ENCODE peak calls at places on chromosomes 16 and 17, in five cellular contexts. Y is activated effector memory CD4-positive, alpha-beta T cell treated with anti-CD3 and anti-CD28 coated beads, Interleukin-2, amount 50 U/mL, for 16 hours; L is activated CD4-positive, alpha-beta T cell treated with anti-CD3 and anti-CD28 coated beads, Interleukin-2, amount 50 U/mL, for 1 hour; C is activated T-cell treated with anti-CD3 and anti-CD28 coated beads, Interleukin-2, amount 50 U/mL, for 4 hours; V is GM04504. U is an unnamed sample.

GRCh38 chr17:63293310-63293709 is 152.8 kb downstream of the CYB561 start:
- DNase-seq in Y (no peak), L (no peak), C (no peak), V (peak), U (no peak)

GRCh38 chr17:59561042-59561441 is 4.4 kb upstream of the DHX40 start:
- DNase-seq in Y (no peak), L (no peak), C (no peak), V (no peak), U (no peak)

GRCh38 chr17:29116652-29117439 is 63.4 kb downstream of the MYO18A start:
- DNase-seq in Y (peak), L (peak), C (peak), V (no peak), U (peak)

GRCh38 chr17:29905086-29905878 is 24.7 kb downstream of the SSH2 start:
- DNase-seq in Y (no peak), L (no peak), C (no peak), V (no peak), U (no peak)

GRCh38 chr16:86296263-86296662 is 214.1 kb upstream of the FOXF1 start:
- DNase-seq in Y (no peak), L (no peak), C (no peak), V (no peak), U (no peak)

GRCh38 chr16:19086322-19087199 is 19.1 kb downstream of the COQ7 start:
- DNase-seq in Y (peak), L (peak), C (peak), V (peak), U (peak)

GRCh38 chr16:77723108-77723514 is 797 bp downstream of the NUDT7 start:
- DNase-seq in Y (no peak), L (no peak), C (no peak), V (no peak), U (peak)

GRCh38 chr16:57601801-57602478 is 26.5 kb upstream of the ADGRG1 start:
- DNase-seq in Y (peak), L (peak), C (no peak), V (no peak), U (peak)

GRCh38 chr17:73255671-73256181 is 6.0 kb downstream of the CPSF4L start:
- DNase-seq in Y (peak), L (peak), C (peak), V (peak), U (peak)

GRCh38 chr17:78995761-78996451 is 13.7 kb downstream of the CANT1 start:
- DNase-seq in Y (no peak), L (no peak), C (no peak), V (no peak), U (no peak)

GRCh38 chr16:23611936-23612335 is 15.8 kb upstream of the NDUFAB1 start:
- DNase-seq in Y (no peak), L (no peak), C (no peak), V (no peak), U (no peak)

GRCh38 chr17:929547-929946 is 50.0 kb downstream of the NXN start:
- DNase-seq in Y (no peak), L (no peak), C (no peak), V (no peak), U (no peak)

GRCh38 chr17:74972107-74972972 is at the start of gene HID1:
- DNase-seq in Y (peak), L (peak), C (peak), V (no peak), U (peak)

GRCh38 chr16:81945665-81946064 is 65.6 kb downstream of the SDR42E1 start:
- DNase-seq in Y (no peak), L (no peak), C (no peak), V (peak), U (no peak)

GRCh38 chr17:17575360-17576251 is 15.9 kb downstream of the PEMT start:
- DNase-seq in Y (no peak), L (no peak), C (no peak), V (no peak), U (no peak)

GRCh38 chr16:229731-230281 is 557 bp upstream of the LUC7L start:
- DNase-seq in Y (no peak), L (no peak), C (no peak), V (no peak), U (no peak)

GRCh38 chr16:25198021-25198420 is 18.7 kb upstream of the AQP8 start:
- DNase-seq in Y (no peak), L (no peak), C (no peak), V (no peak), U (no peak)

GRCh38 chr16:89370081-89370511 is 120.3 kb downstream of the ANKRD11 start:
- DNase-seq in Y (no peak), L (no peak), C (no peak), V (peak), U (no peak)

GRCh38 chr17:82789051-82789592 is 37.3 kb downstream of the TBCD start:
- DNase-seq in Y (no peak), L (no peak), C (no peak), V (no peak), U (no peak)

GRCh38 chr16:86405319-86405718 is 105.0 kb upstream of the FOXF1 start:
- DNase-seq in Y (no peak), L (no peak), C (no peak), V (no peak), U (no peak)

GRCh38 chr16:82585675-82586074 is 41.1 kb upstream of the CDH13 start:
- DNase-seq in Y (no peak), L (no peak), C (no peak), V (no peak), U (no peak)

GRCh38 chr17:65588194-65588808 is 26.9 kb upstream of the AXIN2 start:
- DNase-seq in Y (no peak), L (no peak), C (no peak), V (no peak), U (no peak)

GRCh38 chr17:67280279-67280678 is 35.3 kb upstream of the HELZ start:
- DNase-seq in Y (no peak), L (no peak), C (no peak), V (no peak), U (no peak)

GRCh38 chr17:45962221-45962972 is 36.7 kb upstream of the STH start:
- DNase-seq in Y (no peak), L (no peak), C (no peak), V (no peak), U (no peak)

GRCh38 chr17:76405967-76406647 is 21.7 kb downstream of the SPHK1 start:
- DNase-seq in Y (no peak), L (no peak), C (no peak), V (no peak), U (no peak)

GRCh38 chr16:58337090-58337444 is 42.2 kb upstream of the PRSS54 start:
- DNase-seq in Y (no peak), L (no peak), C (no peak), V (no peak), U (no peak)

GRCh38 chr17:3890082-3890892 is 2.6 kb downstream of the CAMKK1 start:
- DNase-seq in Y (peak), L (no peak), C (peak), V (peak), U (no peak)

GRCh38 chr17:78329263-78330059 is 30.4 kb downstream of the SOCS3 start:
- DNase-seq in Y (peak), L (no peak), C (no peak), V (peak), U (no peak)

GRCh38 chr16:87703071-87703470 is 62.7 kb downstream of the KLHDC4 start:
- DNase-seq in Y (no peak), L (no peak), C (no peak), V (no peak), U (no peak)

GRCh38 chr17:78412403-78412802 is 34.0 kb downstream of the PGS1 start:
- DNase-seq in Y (peak), L (peak), C (no peak), V (no peak), U (peak)

GRCh38 chr16:57822861-57823260 is 20.6 kb upstream of the KIFC3 start:
- DNase-seq in Y (no peak), L (no peak), C (no peak), V (no peak), U (no peak)

GRCh38 chr17:8253801-8254200 is 4.7 kb downstream of the PFAS start:
- DNase-seq in Y (no peak), L (no peak), C (no peak), V (no peak), U (no peak)

GRCh38 chr17:73011016-73011486 is 81.4 kb downstream of the SLC39A11 start:
- DNase-seq in Y (no peak), L (no peak), C (no peak), V (no peak), U (peak)

GRCh38 chr17:28744104-28744801 is 442 bp downstream of the TRAF4 start:
- DNase-seq in Y (peak), L (peak), C (peak), V (peak), U (peak)

GRCh38 chr16:79679334-79679733 is 78.8 kb upstream of the MAF start:
- DNase-seq in Y (no peak), L (no peak), C (no peak), V (no peak), U (no peak)

GRCh38 chr16:78893340-78893739 is 707.2 kb downstream of the MAF start:
- DNase-seq in Y (no peak), L (no peak), C (no peak), V (no peak), U (no peak)

GRCh38 chr17:55584055-55584685 is 72.9 kb upstream of the SMIM36 start:
- DNase-seq in Y (no peak), L (no peak), C (no peak), V (no peak), U (no peak)

GRCh38 chr16:19184823-19185509 is 16.9 kb downstream of the SYT17 start:
- DNase-seq in Y (no peak), L (no peak), C (no peak), V (no peak), U (no peak)

U was measured in activated T-helper 2 cell treated with anti-CD3 and anti-CD28 coated beads, Interferon-gamma antibody, Interleukin-2, Interleukin-4, amounts not matched to agents 10 μg/mL and 5 μg/mL and 100 μg/mL, durations not matched to agents 14 hours and 24 hours and 36 hours.